ENCODE peak calls at places on chromosome 10, in eight cellular contexts. One of them, this sample, is unnamed.

GRCh38 chr10:132282667-132283603 is 24.8 kb downstream of the STK32C start:
- DNase-seq in stimulated activated CD4-positive, alpha-beta T cell treated with anti-CD3 and anti-CD28 coated beads, Interleukin-1b, Interleukin-23, amount 100 ng/mL, for 48 hours: no peak
- DNase-seq in HEK293T: no peak
- DNase-seq in stomach: no peak
- DNase-seq in chondrocyte: peak
- DNase-seq in T47D: no peak
- DNase-seq in CD8-positive, alpha-beta memory T cell: no peak
- DNase-seq in foreskin melanocyte: no peak
- DNase-seq in this sample: no peak

GRCh38 chr10:51389415-51390342 is 309.7 kb downstream of the CSTF2T start:
- DNase-seq in chondrocyte: no peak
- DNase-seq in CD8-positive, alpha-beta memory T cell: peak
- DNase-seq in HEK293T: peak
- DNase-seq in stimulated activated CD4-positive, alpha-beta T cell treated with anti-CD3 and anti-CD28 coated beads, Interleukin-1b, Interleukin-23, amount 100 ng/mL, for 48 hours: peak
- DNase-seq in stomach: peak
- DNase-seq in T47D: peak
- DNase-seq in foreskin melanocyte: peak
- DNase-seq in this sample: peak

GRCh38 chr10:1115262-1115955 is 59.2 kb downstream of the WDR37 start:
- DNase-seq in foreskin melanocyte: no peak
- DNase-seq in stimulated activated CD4-positive, alpha-beta T cell treated with anti-CD3 and anti-CD28 coated beads, Interleukin-1b, Interleukin-23, amount 100 ng/mL, for 48 hours: no peak
- DNase-seq in T47D: no peak
- DNase-seq in stomach: peak
- DNase-seq in CD8-positive, alpha-beta memory T cell: no peak
- DNase-seq in HEK293T: no peak
- DNase-seq in chondrocyte: no peak
- DNase-seq in this sample: peak

GRCh38 chr10:104284783-104285182 is 15.8 kb downstream of the GSTO2 start:
- DNase-seq in stimulated activated CD4-positive, alpha-beta T cell treated with anti-CD3 and anti-CD28 coated beads, Interleukin-1b, Interleukin-23, amount 100 ng/mL, for 48 hours: no peak
- DNase-seq in CD8-positive, alpha-beta memory T cell: no peak
- DNase-seq in chondrocyte: no peak
- DNase-seq in foreskin melanocyte: no peak
- DNase-seq in stomach: no peak
- DNase-seq in T47D: no peak
- DNase-seq in HEK293T: no peak
- DNase-seq in this sample: no peak

GRCh38 chr10:11824825-11825224 is 1.7 kb downstream of the PROSER2 start:
- DNase-seq in T47D: no peak
- DNase-seq in chondrocyte: no peak
- DNase-seq in HEK293T: peak
- DNase-seq in stimulated activated CD4-positive, alpha-beta T cell treated with anti-CD3 and anti-CD28 coated beads, Interleukin-1b, Interleukin-23, amount 100 ng/mL, for 48 hours: no peak
- DNase-seq in CD8-positive, alpha-beta memory T cell: no peak
- DNase-seq in stomach: peak
- DNase-seq in foreskin melanocyte: no peak
- DNase-seq in this sample: no peak

GRCh38 chr10:5343561-5343960 is 21.2 kb upstream of the UCN3 start:
- DNase-seq in T47D: peak
- DNase-seq in stomach: no peak
- DNase-seq in chondrocyte: no peak
- DNase-seq in foreskin melanocyte: no peak
- DNase-seq in stimulated activated CD4-positive, alpha-beta T cell treated with anti-CD3 and anti-CD28 coated beads, Interleukin-1b, Interleukin-23, amount 100 ng/mL, for 48 hours: peak
- DNase-seq in CD8-positive, alpha-beta memory T cell: no peak
- DNase-seq in HEK293T: no peak
- DNase-seq in this sample: no peak

GRCh38 chr10:16893664-16894063 is 76.4 kb upstream of the RSU1 start:
- DNase-seq in stomach: no peak
- DNase-seq in foreskin melanocyte: no peak
- DNase-seq in T47D: peak
- DNase-seq in CD8-positive, alpha-beta memory T cell: no peak
- DNase-seq in stimulated activated CD4-positive, alpha-beta T cell treated with anti-CD3 and anti-CD28 coated beads, Interleukin-1b, Interleukin-23, amount 100 ng/mL, for 48 hours: no peak
- DNase-seq in chondrocyte: no peak
- DNase-seq in HEK293T: no peak
- DNase-seq in this sample: no peak

GRCh38 chr10:3239066-3239919 is 66.7 kb upstream of the PITRM1 start:
- DNase-seq in foreskin melanocyte: peak
- DNase-seq in CD8-positive, alpha-beta memory T cell: peak
- DNase-seq in chondrocyte: no peak
- DNase-seq in T47D: peak
- DNase-seq in stomach: peak
- DNase-seq in HEK293T: peak
- DNase-seq in stimulated activated CD4-positive, alpha-beta T cell treated with anti-CD3 and anti-CD28 coated beads, Interleukin-1b, Interleukin-23, amount 100 ng/mL, for 48 hours: peak
- DNase-seq in this sample: peak

GRCh38 chr10:85280014-85280413 is 951.6 kb downstream of the CCSER2 start:
- DNase-seq in T47D: peak
- DNase-seq in foreskin melanocyte: no peak
- DNase-seq in stimulated activated CD4-positive, alpha-beta T cell treated with anti-CD3 and anti-CD28 coated beads, Interleukin-1b, Interleukin-23, amount 100 ng/mL, for 48 hours: no peak
- DNase-seq in CD8-positive, alpha-beta memory T cell: no peak
- DNase-seq in chondrocyte: no peak
- DNase-seq in stomach: no peak
- DNase-seq in HEK293T: no peak
- DNase-seq in this sample: no peak

GRCh38 chr10:104622598-104623209 is 18.4 kb upstream of the SORCS3 start:
- DNase-seq in CD8-positive, alpha-beta memory T cell: no peak
- DNase-seq in HEK293T: peak
- DNase-seq in T47D: peak
- DNase-seq in foreskin melanocyte: no peak
- DNase-seq in chondrocyte: no peak
- DNase-seq in stomach: no peak
- DNase-seq in stimulated activated CD4-positive, alpha-beta T cell treated with anti-CD3 and anti-CD28 coated beads, Interleukin-1b, Interleukin-23, amount 100 ng/mL, for 48 hours: no peak
- DNase-seq in this sample: no peak

GRCh38 chr10:131149586-131149985 is 161.9 kb downstream of the TCERG1L start:
- DNase-seq in CD8-positive, alpha-beta memory T cell: no peak
- DNase-seq in chondrocyte: no peak
- DNase-seq in stimulated activated CD4-positive, alpha-beta T cell treated with anti-CD3 and anti-CD28 coated beads, Interleukin-1b, Interleukin-23, amount 100 ng/mL, for 48 hours: no peak
- DNase-seq in HEK293T: no peak
- DNase-seq in foreskin melanocyte: no peak
- DNase-seq in stomach: no peak
- DNase-seq in T47D: no peak
- DNase-seq in this sample: no peak

GRCh38 chr10:128808921-128809440 is 658.1 kb upstream of the MGMT start:
- DNase-seq in HEK293T: no peak
- DNase-seq in T47D: no peak
- DNase-seq in stimulated activated CD4-positive, alpha-beta T cell treated with anti-CD3 and anti-CD28 coated beads, Interleukin-1b, Interleukin-23, amount 100 ng/mL, for 48 hours: no peak
- DNase-seq in CD8-positive, alpha-beta memory T cell: no peak
- DNase-seq in foreskin melanocyte: no peak
- DNase-seq in stomach: no peak
- DNase-seq in chondrocyte: no peak
- DNase-seq in this sample: no peak

GRCh38 chr10:70348228-70348850 is 34.1 kb downstream of the LRRC20 start:
- DNase-seq in stomach: peak
- DNase-seq in CD8-positive, alpha-beta memory T cell: peak
- DNase-seq in T47D: peak
- DNase-seq in foreskin melanocyte: no peak
- DNase-seq in stimulated activated CD4-positive, alpha-beta T cell treated with anti-CD3 and anti-CD28 coated beads, Interleukin-1b, Interleukin-23, amount 100 ng/mL, for 48 hours: no peak
- DNase-seq in HEK293T: peak
- DNase-seq in chondrocyte: peak
- DNase-seq in this sample: no peak

GRCh38 chr10:92972066-92972870 is 88.3 kb upstream of the CYP26C1 start:
- DNase-seq in T47D: no peak
- DNase-seq in stomach: peak
- DNase-seq in stimulated activated CD4-positive, alpha-beta T cell treated with anti-CD3 and anti-CD28 coated beads, Interleukin-1b, Interleukin-23, amount 100 ng/mL, for 48 hours: no peak
- DNase-seq in chondrocyte: no peak
- DNase-seq in HEK293T: no peak
- DNase-seq in foreskin melanocyte: peak
- DNase-seq in CD8-positive, alpha-beta memory T cell: no peak
- DNase-seq in this sample: no peak

GRCh38 chr10:72659694-72660093 is 32.2 kb upstream of the MCU start:
- DNase-seq in stomach: no peak
- DNase-seq in chondrocyte: no peak
- DNase-seq in CD8-positive, alpha-beta memory T cell: no peak
- DNase-seq in foreskin melanocyte: no peak
- DNase-seq in T47D: no peak
- DNase-seq in stimulated activated CD4-positive, alpha-beta T cell treated with anti-CD3 and anti-CD28 coated beads, Interleukin-1b, Interleukin-23, amount 100 ng/mL, for 48 hours: no peak
- DNase-seq in HEK293T: no peak
- DNase-seq in this sample: no peak

GRCh38 chr10:35331894-35332640 is 4.2 kb upstream of the CCNY start:
- DNase-seq in HEK293T: no peak
- DNase-seq in CD8-positive, alpha-beta memory T cell: no peak
- DNase-seq in stomach: no peak
- DNase-seq in T47D: no peak
- DNase-seq in chondrocyte: no peak
- DNase-seq in foreskin melanocyte: no peak
- DNase-seq in stimulated activated CD4-positive, alpha-beta T cell treated with anti-CD3 and anti-CD28 coated beads, Interleukin-1b, Interleukin-23, amount 100 ng/mL, for 48 hours: no peak
- DNase-seq in this sample: no peak

GRCh38 chr10:71336632-71337031 is 17.6 kb downstream of the SLC29A3 start:
- DNase-seq in stimulated activated CD4-positive, alpha-beta T cell treated with anti-CD3 and anti-CD28 coated beads, Interleukin-1b, Interleukin-23, amount 100 ng/mL, for 48 hours: no peak
- DNase-seq in CD8-positive, alpha-beta memory T cell: no peak
- DNase-seq in stomach: no peak
- DNase-seq in chondrocyte: no peak
- DNase-seq in HEK293T: no peak
- DNase-seq in T47D: no peak
- DNase-seq in foreskin melanocyte: no peak
- DNase-seq in this sample: no peak

GRCh38 chr10:52778511-52779392 is 6.2 kb upstream of the MBL2 start:
- DNase-seq in stomach: no peak
- DNase-seq in T47D: peak
- DNase-seq in CD8-positive, alpha-beta memory T cell: no peak
- DNase-seq in foreskin melanocyte: peak
- DNase-seq in stimulated activated CD4-positive, alpha-beta T cell treated with anti-CD3 and anti-CD28 coated beads, Interleukin-1b, Interleukin-23, amount 100 ng/mL, for 48 hours: no peak
- DNase-seq in HEK293T: no peak
- DNase-seq in chondrocyte: no peak
- DNase-seq in this sample: no peak

GRCh38 chr10:122323941-122324675 is 50.4 kb upstream of the PLEKHA1 start:
- DNase-seq in T47D: no peak
- DNase-seq in CD8-positive, alpha-beta memory T cell: no peak
- DNase-seq in HEK293T: no peak
- DNase-seq in stimulated activated CD4-positive, alpha-beta T cell treated with anti-CD3 and anti-CD28 coated beads, Interleukin-1b, Interleukin-23, amount 100 ng/mL, for 48 hours: no peak
- DNase-seq in stomach: no peak
- DNase-seq in chondrocyte: no peak
- DNase-seq in foreskin melanocyte: peak
- DNase-seq in this sample: no peak

GRCh38 chr10:106278385-106278784 is 886.1 kb downstream of the SORCS1 start:
- DNase-seq in chondrocyte: no peak
- DNase-seq in stimulated activated CD4-positive, alpha-beta T cell treated with anti-CD3 and anti-CD28 coated beads, Interleukin-1b, Interleukin-23, amount 100 ng/mL, for 48 hours: no peak
- DNase-seq in foreskin melanocyte: no peak
- DNase-seq in T47D: no peak
- DNase-seq in HEK293T: no peak
- DNase-seq in CD8-positive, alpha-beta memory T cell: no peak
- DNase-seq in stomach: no peak
- DNase-seq in this sample: no peak

GRCh38 chr10:50503661-50504320 is 120.0 kb downstream of the SGMS1 start:
- DNase-seq in HEK293T: no peak
- DNase-seq in chondrocyte: no peak
- DNase-seq in CD8-positive, alpha-beta memory T cell: no peak
- DNase-seq in stimulated activated CD4-positive, alpha-beta T cell treated with anti-CD3 and anti-CD28 coated beads, Interleukin-1b, Interleukin-23, amount 100 ng/mL, for 48 hours: peak
- DNase-seq in stomach: no peak
- DNase-seq in foreskin melanocyte: no peak
- DNase-seq in T47D: no peak
- DNase-seq in this sample: no peak

GRCh38 chr10:79322616-79323566 is 24.4 kb upstream of the PPIF start:
- DNase-seq in CD8-positive, alpha-beta memory T cell: peak
- DNase-seq in stimulated activated CD4-positive, alpha-beta T cell treated with anti-CD3 and anti-CD28 coated beads, Interleukin-1b, Interleukin-23, amount 100 ng/mL, for 48 hours: peak
- DNase-seq in foreskin melanocyte: no peak
- DNase-seq in stomach: peak
- DNase-seq in chondrocyte: peak
- DNase-seq in HEK293T: no peak
- DNase-seq in T47D: peak
- DNase-seq in this sample: no peak

GRCh38 chr10:17923728-17924127 is 28.0 kb upstream of the SLC39A12 start:
- DNase-seq in chondrocyte: no peak
- DNase-seq in stomach: no peak
- DNase-seq in stimulated activated CD4-positive, alpha-beta T cell treated with anti-CD3 and anti-CD28 coated beads, Interleukin-1b, Interleukin-23, amount 100 ng/mL, for 48 hours: no peak
- DNase-seq in CD8-positive, alpha-beta memory T cell: no peak
- DNase-seq in HEK293T: no peak
- DNase-seq in T47D: peak
- DNase-seq in foreskin melanocyte: no peak
- DNase-seq in this sample: no peak

GRCh38 chr10:124482401-124482800 is 20.8 kb downstream of the LHPP start:
- DNase-seq in HEK293T: no peak
- DNase-seq in T47D: no peak
- DNase-seq in CD8-positive, alpha-beta memory T cell: no peak
- DNase-seq in chondrocyte: no peak
- DNase-seq in foreskin melanocyte: no peak
- DNase-seq in stimulated activated CD4-positive, alpha-beta T cell treated with anti-CD3 and anti-CD28 coated beads, Interleukin-1b, Interleukin-23, amount 100 ng/mL, for 48 hours: no peak
- DNase-seq in stomach: no peak
- DNase-seq in this sample: no peak

This sample was measured in ecto neural progenitor cell.